ENCODE peak calls at places on chromosomes 3 and 15, in nine cellular contexts. L is transverse colon, C is IMR-90, N is testis, V is Peyer's patch, T is H54, X is A549, I is tibial nerve, U is adrenal gland. F is an unnamed sample.

GRCh38 chr3:137047240-137047639 is 89.5 kb downstream of the IL20RB start:
- DNase-seq in L (no peak), C (no peak), N (no peak), V (no peak), T (no peak), X (no peak), I (no peak), U (no peak), F (no peak)

GRCh38 chr3:138921316-138922292 is 25.3 kb downstream of the FOXL2 start:
- DNase-seq in L (no peak), C (peak), N (no peak), V (no peak), T (peak), X (peak), I (no peak), U (no peak), F (no peak)

GRCh38 chr3:114660124-114660523 is 366.3 kb downstream of the TIGIT start:
- DNase-seq in L (no peak), C (peak), N (peak), V (no peak), T (no peak), X (no peak), I (no peak), U (peak), F (peak)

GRCh38 chr15:96416934-96417759 is 86.6 kb downstream of the NR2F2 start:
- DNase-seq in L (no peak), C (peak), N (no peak), V (no peak), T (no peak), X (peak), I (no peak), U (no peak), F (no peak)

GRCh38 chr15:62591842-62592838 is 427.1 kb upstream of the C2CD4B start:
- DNase-seq in L (no peak), C (peak), N (no peak), V (no peak), T (no peak), X (peak), I (no peak), U (no peak), F (no peak)

GRCh38 chr3:81735334-81735733 is 26.1 kb downstream of the GBE1 start:
- DNase-seq in L (no peak), C (no peak), N (no peak), V (no peak), T (no peak), X (no peak), I (no peak), U (no peak), F (no peak)

GRCh38 chr15:51874751-51875644 is 45.5 kb downstream of the TMOD3 start:
- DNase-seq in L (peak), C (peak), N (no peak), V (no peak), T (peak), X (peak), I (peak), U (no peak), F (peak)

GRCh38 chr15:100592898-100593297 is 9.1 kb downstream of the LINS1 start:
- DNase-seq in L (no peak), C (peak), N (no peak), V (no peak), T (no peak), X (no peak), I (no peak), U (no peak), F (no peak)

GRCh38 chr15:56804279-56804678 is 71.0 kb upstream of the ZNF280D start:
- DNase-seq in L (no peak), C (no peak), N (no peak), V (no peak), T (no peak), X (no peak), I (no peak), U (no peak), F (no peak)

GRCh38 chr3:1987983-1988382 is 110.7 kb upstream of the CNTN4 start:
- DNase-seq in L (peak), C (no peak), N (peak), V (no peak), T (no peak), X (peak), I (no peak), U (no peak), F (no peak)

GRCh38 chr3:196609343-196609775 is 30.1 kb upstream of the NRROS start:
- DNase-seq in L (peak), C (peak), N (peak), V (peak), T (peak), X (peak), I (peak), U (peak), F (peak)

GRCh38 chr15:67178569-67179210 is 75.8 kb downstream of the AAGAB start:
- DNase-seq in L (no peak), C (peak), N (no peak), V (no peak), T (peak), X (peak), I (no peak), U (no peak), F (peak)

GRCh38 chr3:14266361-14266760 is 87.7 kb downstream of the LSM3 start:
- DNase-seq in L (no peak), C (peak), N (peak), V (no peak), T (no peak), X (no peak), I (no peak), U (no peak), F (peak)

GRCh38 chr15:62848631-62849050 is 193.9 kb upstream of the TPM1 start:
- DNase-seq in L (no peak), C (peak), N (no peak), V (no peak), T (no peak), X (peak), I (no peak), U (no peak), F (no peak)

GRCh38 chr3:190165253-190165652 is 44.6 kb upstream of the P3H2 start:
- DNase-seq in L (no peak), C (no peak), N (no peak), V (no peak), T (no peak), X (no peak), I (no peak), U (no peak), F (no peak)

GRCh38 chr3:48086736-48087470 is 70.7 kb upstream of the MAP4 start:
- DNase-seq in L (no peak), C (peak), N (no peak), V (no peak), T (no peak), X (peak), I (no peak), U (no peak), F (no peak)

GRCh38 chr15:101200181-101200580 is 51.7 kb downstream of the CHSY1 start:
- DNase-seq in L (no peak), C (no peak), N (no peak), V (no peak), T (no peak), X (no peak), I (no peak), U (no peak), F (no peak)

GRCh38 chr3:33035596-33035995 is 61.4 kb downstream of the GLB1 start:
- DNase-seq in L (no peak), C (peak), N (no peak), V (no peak), T (peak), X (peak), I (no peak), U (no peak), F (no peak)

GRCh38 chr3:16511561-16512434 is 1.7 kb downstream of the RFTN1 start:
- DNase-seq in L (peak), C (peak), N (peak), V (peak), T (peak), X (no peak), I (peak), U (no peak), F (peak)

GRCh38 chr3:172522871-172523818 is at the start of gene TNFSF10:
- DNase-seq in L (peak), C (peak), N (peak), V (peak), T (peak), X (no peak), I (peak), U (peak), F (peak)

GRCh38 chr3:50321146-50321843 is 1.2 kb downstream of the HYAL2 start:
- DNase-seq in L (peak), C (peak), N (peak), V (peak), T (peak), X (peak), I (peak), U (peak), F (peak)

GRCh38 chr3:50318615-50319014 is 3.9 kb downstream of the HYAL2 start:
- DNase-seq in L (no peak), C (no peak), N (no peak), V (no peak), T (no peak), X (no peak), I (no peak), U (no peak), F (no peak)

GRCh38 chr3:50319181-50319871 is 3.2 kb downstream of the HYAL2 start:
- DNase-seq in L (no peak), C (no peak), N (no peak), V (no peak), T (no peak), X (no peak), I (no peak), U (no peak), F (no peak)

GRCh38 chr3:50320853-50321145 is 1.7 kb downstream of the HYAL2 start:
- DNase-seq in L (no peak), C (no peak), N (no peak), V (no peak), T (no peak), X (no peak), I (no peak), U (no peak), F (no peak)

DNA sequence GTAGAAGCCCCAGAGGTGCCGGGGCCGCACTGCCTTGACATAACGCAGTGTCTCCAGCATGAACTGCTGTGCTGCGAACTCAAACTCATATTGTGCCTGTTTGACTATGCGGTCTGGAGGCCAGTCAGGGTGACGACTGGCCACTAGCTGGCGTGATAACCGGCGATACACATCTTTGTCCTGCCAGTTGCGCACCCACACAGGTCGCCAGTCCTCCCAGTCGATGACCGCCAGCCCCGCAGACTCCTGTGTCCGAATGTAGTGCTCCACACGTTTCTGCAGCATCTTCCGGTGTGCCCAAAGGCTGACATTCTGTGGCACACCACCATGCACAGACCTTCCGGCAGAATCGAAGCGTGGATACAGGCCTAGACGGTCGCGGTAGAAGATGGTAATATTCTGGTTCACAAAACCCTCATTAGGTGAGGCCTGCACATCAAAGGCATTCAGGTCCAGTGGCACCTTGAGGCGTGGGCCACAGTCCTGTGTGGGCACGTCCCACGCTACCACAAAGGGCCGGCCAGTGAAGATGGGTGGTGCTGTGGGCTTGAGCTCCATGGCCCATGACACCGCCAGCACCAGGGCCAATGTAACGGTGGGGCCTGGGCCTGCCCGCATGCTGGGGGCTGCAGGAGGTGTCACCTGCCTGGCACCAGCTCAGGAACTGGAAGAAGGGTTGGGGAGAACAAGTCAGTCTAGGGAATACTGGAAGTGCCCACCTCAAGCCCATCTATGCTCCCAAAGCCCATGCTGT is 2.5 kb downstream of the HYAL2 start:
- DNase-seq in L (no peak), C (no peak), N (no peak), V (no peak), T (no peak), X (no peak), I (no peak), U (no peak), F (no peak)
- TF ChIP-seq POLR2A in L (no peak), C (no peak), N (no peak), V (no peak), T (no peak), X (no peak), I (no peak), U (no peak), F (no peak)

GRCh38 chr15:58987501-58988010 is at the start of gene RNF111:
- DNase-seq in L (peak), C (peak), N (peak), V (peak), T (peak), X (peak), I (peak), U (peak), F (peak)
- TF ChIP-seq POLR2A in L (peak), C (peak), N (no peak), V (peak), T (peak), X (peak), I (peak), U (peak), F (peak)

DNA sequence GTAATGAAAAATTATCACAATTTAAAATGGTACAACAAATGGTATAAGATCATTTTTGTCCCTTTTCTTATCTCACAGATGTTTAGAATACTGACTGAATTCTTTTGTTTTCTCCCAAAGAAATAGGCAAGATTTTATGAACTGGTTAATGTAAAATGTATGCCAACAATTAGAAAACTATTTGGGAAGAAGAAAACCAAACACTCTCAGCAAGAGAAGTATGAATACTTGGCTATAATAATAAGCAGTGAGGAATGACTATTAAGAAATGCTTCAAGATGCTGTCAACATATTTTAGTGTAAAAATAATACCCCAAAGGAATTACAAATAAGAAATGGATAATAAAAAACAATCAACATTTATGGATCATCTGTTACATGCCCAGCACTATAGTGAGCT is 18.5 kb downstream of the SHQ1 start:
- DNase-seq in L (no peak), C (peak), N (no peak), V (no peak), T (no peak), X (no peak), I (no peak), U (no peak), F (no peak)
- TF ChIP-seq POLR2A in L (no peak), C (no peak), N (no peak), V (no peak), T (no peak), X (no peak), I (no peak), U (no peak), F (no peak)

DNA sequence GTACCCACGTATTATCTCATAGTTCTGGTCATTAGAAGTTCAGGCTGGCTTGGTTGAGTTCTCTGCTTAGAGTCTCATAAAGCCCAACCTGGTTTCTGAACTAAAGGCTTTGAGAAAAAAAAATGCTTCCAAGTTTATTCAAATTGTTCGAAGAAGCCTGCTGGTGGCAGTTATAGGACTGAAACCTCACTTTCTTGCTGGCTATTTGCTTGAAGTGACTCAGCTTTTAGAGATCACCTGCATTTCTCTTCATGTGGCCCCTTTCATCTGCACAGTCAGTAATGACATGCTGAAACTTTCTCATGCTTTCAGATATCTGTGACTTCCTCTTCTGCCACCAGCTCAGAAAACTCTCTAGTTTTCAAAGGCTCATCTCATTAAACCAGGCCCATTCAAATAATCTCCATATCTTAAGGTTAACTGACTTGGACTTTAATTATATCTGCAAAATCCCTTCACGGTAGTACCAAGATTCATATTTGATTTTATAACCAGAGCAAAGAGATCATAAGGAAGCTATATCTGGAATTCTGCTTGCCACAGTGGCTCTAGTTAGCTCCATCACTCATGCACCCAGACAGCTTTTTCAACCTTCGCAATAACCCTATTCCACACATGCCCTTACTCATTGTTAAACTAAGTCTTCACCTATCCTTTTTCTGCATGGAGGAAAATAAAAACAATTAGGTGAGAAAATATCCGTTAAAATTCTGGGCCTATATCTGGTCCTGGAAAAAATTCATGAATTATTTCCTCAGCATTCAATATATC is 433.8 kb upstream of the CBLB start:
- DNase-seq in L (no peak), C (no peak), N (no peak), V (no peak), T (no peak), X (no peak), I (no peak), U (no peak), F (no peak)
- TF ChIP-seq POLR2A in L (no peak), C (no peak), N (no peak), V (no peak), T (no peak), X (no peak), I (no peak), U (no peak), F (no peak)

GRCh38 chr15:77419050-77419835 is 661 bp downstream of the PEAK1 start:
- DNase-seq in L (peak), C (peak), N (peak), V (peak), T (no peak), X (peak), I (peak), U (peak), F (peak)

GRCh38 chr15:77421370-77421700 is 647 bp downstream of the HMG20A start:
- DNase-seq in L (peak), C (peak), N (peak), V (no peak), T (no peak), X (peak), I (no peak), U (no peak), F (no peak)

GRCh38 chr15:77419836-77420609 is at the start of gene PEAK1:
- DNase-seq in L (peak), C (peak), N (peak), V (peak), T (peak), X (peak), I (peak), U (peak), F (peak)

GRCh38 chr15:77418341-77419049 is 1.4 kb downstream of the PEAK1 start:
- DNase-seq in L (no peak), C (peak), N (no peak), V (no peak), T (no peak), X (peak), I (no peak), U (no peak), F (no peak)

DNA sequence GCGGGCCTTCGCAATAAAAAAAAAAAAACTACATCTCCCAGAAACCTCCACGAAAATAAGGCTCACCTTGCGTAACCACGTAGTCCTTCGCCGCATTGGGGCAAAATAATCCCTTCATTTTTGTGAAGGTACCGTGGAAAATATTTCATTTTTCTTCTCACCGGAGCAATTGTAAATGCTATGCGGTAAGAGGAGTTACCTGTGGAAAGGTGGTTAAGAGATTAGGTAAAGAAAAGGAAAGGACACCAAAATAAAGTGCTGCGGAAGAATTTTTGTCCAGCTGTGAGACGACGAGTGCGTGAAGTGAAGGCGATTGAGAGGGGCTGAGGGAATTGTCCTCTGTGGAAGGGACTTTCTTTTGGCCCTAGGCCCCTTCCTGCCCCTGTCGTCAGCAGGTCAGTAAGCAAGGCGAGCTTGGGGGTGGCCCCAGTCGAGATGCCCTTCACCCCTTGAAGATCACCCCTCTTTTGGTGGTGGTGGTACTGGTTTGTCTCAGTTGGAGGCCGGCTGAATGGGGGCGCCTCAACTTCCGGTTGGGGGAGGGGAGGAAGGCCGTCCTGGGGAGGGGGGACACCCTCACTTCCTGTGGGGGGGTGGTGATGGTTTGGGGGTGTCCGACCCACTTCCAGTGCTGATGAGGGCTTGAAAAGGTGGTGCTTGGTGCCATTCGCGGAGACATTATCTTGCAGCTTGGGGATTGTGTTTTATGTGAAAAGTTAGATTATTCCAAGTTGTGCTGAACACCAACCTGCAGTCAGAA is at the start of gene HMG20A:
- DNase-seq in L (peak), C (peak), N (peak), V (peak), T (peak), X (peak), I (peak), U (peak), F (peak)
- TF ChIP-seq POLR2A in L (peak), C (peak), N (no peak), V (peak), T (peak), X (peak), I (no peak), U (peak), F (peak)

GRCh38 chr3:20186600-20187004 is 596 bp upstream of the SGO1 start:
- DNase-seq in L (no peak), C (no peak), N (no peak), V (no peak), T (no peak), X (peak), I (no peak), U (peak), F (no peak)

GRCh38 chr3:20185364-20185732 is 658 bp downstream of the SGO1 start:
- DNase-seq in L (no peak), C (peak), N (no peak), V (no peak), T (no peak), X (peak), I (no peak), U (no peak), F (no peak)

GRCh38 chr3:20181276-20181675 is 4.7 kb downstream of the SGO1 start:
- DNase-seq in L (no peak), C (no peak), N (no peak), V (no peak), T (no peak), X (no peak), I (no peak), U (no peak), F (no peak)

GRCh38 chr3:20182206-20182605 is 3.8 kb downstream of the SGO1 start:
- DNase-seq in L (no peak), C (no peak), N (no peak), V (no peak), T (no peak), X (no peak), I (no peak), U (no peak), F (no peak)

GRCh38 chr3:20185733-20186599 is at the start of gene SGO1:
- DNase-seq in L (peak), C (peak), N (peak), V (peak), T (peak), X (peak), I (peak), U (peak), F (peak)
- TF ChIP-seq POLR2A in L (peak), C (peak), N (no peak), V (peak), T (peak), X (peak), I (peak), U (peak), F (peak)

F was measured in ovary.